ENCODE peak calls at places on chromosomes 12 and 14, in four cellular contexts. D is WTC11, L is HepG2, G is K562. Y is an unnamed sample.

GRCh38 chr12:84507914-84508313 is 404.7 kb downstream of the SLC6A15 start:
- DNase-seq in D (no peak), L (no peak), G (no peak), Y (no peak)

GRCh38 chr12:77940011-77940423 is 109.3 kb downstream of the NAV3 start:
- DNase-seq in D (no peak), L (no peak), G (no peak), Y (no peak)

GRCh38 chr14:93976477-93977057 is at the start of gene ASB2:
- DNase-seq in D (no peak), L (no peak), G (no peak), Y (no peak)

GRCh38 chr12:130070017-130070653 is 92.1 kb upstream of the FZD10 start:
- DNase-seq in D (no peak), L (no peak), G (peak; percentile 75), Y (no peak)

GRCh38 chr12:56565510-56566101 is 44.0 kb downstream of the RBMS2 start:
- DNase-seq in D (peak; percentile 47), L (peak; percentile 54), G (peak; percentile 46), Y (no peak)

GRCh38 chr14:45185110-45185814 is 49.5 kb downstream of the FANCM start:
- DNase-seq in D (no peak), L (no peak), G (no peak), Y (no peak)

GRCh38 chr12:9729082-9729481 is 3.8 kb downstream of the CLECL1 start:
- DNase-seq in D (no peak), L (no peak), G (no peak), Y (no peak)

GRCh38 chr14:106831322-106831720 is 1304.9 kb downstream of the TMEM121 start:
- DNase-seq in D (peak; percentile 18), L (peak; percentile 20), G (peak; percentile 5), Y (no peak)

DNA sequence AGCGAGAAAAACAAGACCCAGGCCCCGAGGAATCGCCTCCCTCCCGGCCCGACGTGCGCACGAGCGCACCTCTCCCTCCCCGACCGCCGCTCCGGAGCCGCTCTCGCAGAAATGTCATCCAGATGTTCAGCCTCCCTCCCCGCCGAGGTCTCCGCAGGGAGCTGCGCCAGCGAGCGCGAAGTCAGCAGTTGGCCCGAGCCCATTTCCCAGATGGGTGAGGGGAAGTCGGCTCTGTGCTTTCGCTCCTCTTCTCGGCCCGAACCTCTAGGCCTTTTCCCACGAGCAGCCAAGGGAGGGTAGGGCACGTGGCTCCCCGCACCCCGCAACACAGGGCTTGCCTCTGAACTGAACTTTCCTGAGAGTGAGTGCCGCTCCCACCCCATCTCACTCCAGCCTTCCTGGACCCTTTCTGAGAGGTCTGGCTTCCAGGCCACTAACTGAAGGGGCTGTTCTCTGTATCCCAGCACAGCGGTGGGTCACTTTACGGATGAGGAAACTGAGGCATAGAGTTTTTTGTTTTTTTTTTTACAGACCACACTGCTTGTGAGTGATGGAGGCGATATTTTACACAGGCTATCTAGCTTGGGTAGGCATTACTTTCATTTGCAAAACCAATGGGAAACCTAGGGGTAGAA is 1.0 kb upstream of the TGFB3 start:
- DNase-seq in D (no peak), L (no peak), G (no peak), Y (no peak)
- TF ChIP-seq CREM in D (no peak), L (no peak), G (no peak), Y (no peak)

DNA sequence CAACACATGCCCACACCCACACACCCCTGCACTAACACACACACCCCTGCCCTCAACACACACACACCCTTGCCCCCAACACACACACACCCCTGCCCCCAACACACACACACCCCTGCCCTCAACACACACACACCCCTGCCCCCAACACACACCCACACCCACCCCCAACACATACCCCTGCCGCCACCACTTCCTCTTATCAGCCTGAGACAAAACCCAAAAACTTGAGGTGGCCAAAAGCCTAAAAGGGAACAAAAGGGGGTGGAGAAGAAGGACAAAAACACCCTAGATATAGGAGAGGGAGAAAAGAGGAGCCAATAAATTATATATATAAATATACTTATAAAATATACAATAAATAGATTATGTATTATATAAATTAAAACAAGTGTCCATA is 9.1 kb upstream of the DEGS2 start:
- DNase-seq in D (no peak), L (no peak), G (peak; percentile 45), Y (no peak)
- TF ChIP-seq CREM in D (no peak), L (no peak), G (no peak), Y (no peak)

DNA sequence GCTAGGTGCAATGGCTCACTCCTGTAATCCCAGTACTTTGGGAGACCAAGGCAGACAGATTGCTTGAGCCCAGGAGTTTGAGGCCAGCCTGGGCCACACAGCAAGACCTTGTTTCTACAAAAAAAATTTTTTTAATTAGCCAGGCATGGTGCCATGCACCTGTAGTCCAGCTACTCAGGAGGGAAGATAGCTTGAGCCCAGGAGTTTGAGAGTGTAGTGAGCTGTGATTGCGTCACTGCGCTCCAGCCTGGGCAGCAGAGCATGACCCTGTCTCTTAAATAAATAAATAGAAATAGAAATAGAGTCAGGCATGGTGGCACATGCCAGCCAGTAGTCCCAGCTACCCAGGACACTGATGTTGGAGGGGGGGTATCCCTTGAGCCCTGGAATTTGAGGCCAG is 36.7 kb upstream of the CLIP1 start:
- DNase-seq in D (no peak), L (no peak), G (no peak), Y (no peak)
- TF ChIP-seq CREM in D (no peak), L (no peak), G (no peak), Y (no peak)

DNA sequence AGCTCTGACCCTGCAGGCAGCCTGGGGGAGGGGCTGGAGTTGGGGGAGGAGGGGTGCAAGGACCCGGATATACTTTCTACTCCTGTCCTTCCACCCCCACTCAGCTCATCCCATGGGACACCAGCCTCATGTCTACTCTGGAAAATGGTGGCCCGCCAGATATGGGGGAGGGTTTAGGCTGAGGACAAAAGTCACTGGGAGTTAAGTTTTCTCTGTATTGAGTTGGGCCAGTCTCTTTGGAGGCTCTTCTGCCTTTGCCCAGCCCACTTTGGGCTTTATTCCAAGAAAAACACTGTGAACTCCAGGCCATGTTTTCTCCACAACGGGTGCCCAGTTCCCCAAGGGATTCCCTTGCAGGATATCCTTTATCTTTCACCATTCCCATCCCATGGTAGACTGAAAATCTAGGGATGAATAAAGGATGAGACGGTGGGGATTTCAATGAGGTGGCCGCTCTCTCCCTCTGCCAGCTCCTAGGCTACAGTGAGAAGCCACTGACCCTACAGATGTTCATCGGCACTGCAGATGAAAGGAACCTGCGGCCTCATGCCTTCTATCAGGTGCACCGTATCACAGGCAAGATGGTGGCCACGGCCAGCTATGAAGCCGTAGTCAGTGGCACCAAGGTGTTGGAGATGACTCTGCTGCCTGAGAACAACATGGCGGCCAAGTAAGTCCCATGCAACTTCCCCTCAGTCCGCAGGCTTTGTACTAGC is 4.9 kb downstream of the NFATC4 start:
- DNase-seq in D (no peak), L (no peak), G (no peak), Y (no peak)
- TF ChIP-seq CREM in D (no peak), L (no peak), G (no peak), Y (no peak)

DNA sequence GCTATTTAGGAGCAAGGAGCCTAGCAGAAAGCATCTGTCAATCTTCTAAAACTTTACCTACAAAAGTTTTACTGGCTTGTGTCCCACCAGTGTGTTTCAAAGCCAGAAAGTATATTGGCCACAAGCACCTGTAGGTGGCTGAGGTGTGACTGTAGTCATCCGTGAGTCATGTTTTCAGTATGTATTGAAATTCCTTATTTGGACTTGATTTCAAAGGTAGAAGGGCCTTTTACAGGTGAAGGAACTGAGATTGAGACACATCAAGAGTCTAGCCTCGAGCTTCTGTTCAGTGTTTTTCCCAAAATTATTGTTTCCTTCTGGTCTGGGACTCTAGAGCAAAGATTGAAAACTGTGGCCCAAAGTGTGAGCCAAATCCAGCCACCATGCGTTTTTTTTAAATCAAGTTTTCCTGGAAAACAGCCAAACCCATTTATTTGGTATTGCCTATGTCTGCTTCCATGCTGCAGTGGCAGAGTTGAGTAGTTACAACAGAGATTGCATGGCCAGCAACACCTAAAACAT is 195.3 kb upstream of the BCL2L14 start:
- DNase-seq in D (no peak), L (no peak), G (no peak), Y (no peak)
- TF ChIP-seq CREM in D (no peak), L (no peak), G (no peak), Y (no peak)

GRCh38 chr12:1870086-1870485 is 48.4 kb downstream of the CACNA2D4 start:
- DNase-seq in D (no peak), L (no peak), G (no peak), Y (no peak)
- TF ChIP-seq CREM in D (no peak), L (no peak), G (no peak), Y (no peak)

Y was measured in GM12878.